ENCODE peak calls at places on chromosome 5, in six cellular contexts. I is keratinocyte, T is colonic mucosa, Q is lower lobe of right lung, G is stomach, P is natural killer cell. U is an unnamed sample.

GRCh38 chr5:80864706-80865435 is 95.3 kb upstream of the RASGRF2 start:
- DNase-seq in I (no peak), T (no peak), Q (no peak), G (no peak), P (no peak), U (no peak)

GRCh38 chr5:447501-447900 is 4.5 kb downstream of the EXOC3 start:
- DNase-seq in I (no peak), T (no peak), Q (no peak), G (no peak), P (no peak), U (no peak)

GRCh38 chr5:92729088-92729487 is 851.9 kb downstream of the NR2F1-AS1 start:
- DNase-seq in I (no peak), T (no peak), Q (no peak), G (no peak), P (no peak), U (no peak)

GRCh38 chr5:14628346-14628745 is 36.2 kb upstream of the OTULIN start:
- DNase-seq in I (peak), T (peak), Q (no peak), G (no peak), P (no peak), U (no peak)

GRCh38 chr5:14305045-14305444 is 161.9 kb downstream of the TRIO start:
- DNase-seq in I (peak), T (no peak), Q (no peak), G (no peak), P (no peak), U (no peak)

GRCh38 chr5:181204561-181205401 is at the start of gene TRIM7:
- DNase-seq in I (no peak), T (peak), Q (peak), G (peak), P (no peak), U (no peak)

GRCh38 chr5:177392765-177393164 is 7.7 kb downstream of the PFN3 start:
- DNase-seq in I (no peak), T (no peak), Q (no peak), G (no peak), P (no peak), U (no peak)

GRCh38 chr5:178296066-178296465 is 63.5 kb upstream of the PHYKPL start:
- DNase-seq in I (no peak), T (no peak), Q (peak), G (no peak), P (no peak), U (no peak)

GRCh38 chr5:107470007-107470582 is 200.6 kb downstream of the EFNA5 start:
- DNase-seq in I (no peak), T (no peak), Q (no peak), G (no peak), P (no peak), U (no peak)

GRCh38 chr5:30401479-30402058 is 791.9 kb upstream of the CDH6 start:
- DNase-seq in I (no peak), T (peak), Q (no peak), G (peak), P (no peak), U (no peak)

GRCh38 chr5:157166494-157167218 is 592 bp upstream of the GARIN3 start:
- DNase-seq in I (no peak), T (no peak), Q (no peak), G (no peak), P (no peak), U (no peak)

GRCh38 chr5:1445313-1445894 is at the start of gene SLC6A3:
- DNase-seq in I (no peak), T (peak), Q (no peak), G (peak), P (no peak), U (peak)

GRCh38 chr5:2005101-2006041 is 122.6 kb upstream of the IRX4 start:
- DNase-seq in I (no peak), T (no peak), Q (no peak), G (no peak), P (no peak), U (no peak)

GRCh38 chr5:115573133-115573532 is 28.6 kb upstream of the FEM1C start:
- DNase-seq in I (no peak), T (no peak), Q (no peak), G (no peak), P (no peak), U (no peak)

GRCh38 chr5:41527201-41527779 is 16.9 kb upstream of the PLCXD3 start:
- DNase-seq in I (no peak), T (no peak), Q (no peak), G (no peak), P (no peak), U (no peak)

GRCh38 chr5:141916522-141916921 is 7.1 kb upstream of the DELE1 start:
- DNase-seq in I (no peak), T (no peak), Q (no peak), G (no peak), P (no peak), U (no peak)

GRCh38 chr5:30959238-30959637 is 234.2 kb upstream of the CDH6 start:
- DNase-seq in I (no peak), T (no peak), Q (no peak), G (no peak), P (no peak), U (no peak)

GRCh38 chr5:77086611-77087483 is at the start of gene ZBED3:
- DNase-seq in I (no peak), T (peak), Q (peak), G (peak), P (peak), U (peak)

GRCh38 chr5:128736567-128736966 is 198.5 kb upstream of the FBN2 start:
- DNase-seq in I (no peak), T (peak), Q (no peak), G (no peak), P (no peak), U (no peak)

GRCh38 chr5:38104497-38105230 is 153.7 kb upstream of the EGFLAM start:
- DNase-seq in I (no peak), T (no peak), Q (no peak), G (no peak), P (no peak), U (no peak)

GRCh38 chr5:68258531-68258930 is 43.0 kb downstream of the PIK3R1 start:
- DNase-seq in I (no peak), T (no peak), Q (no peak), G (no peak), P (no peak), U (no peak)

GRCh38 chr5:37477426-37477825 is 98.3 kb downstream of the WDR70 start:
- DNase-seq in I (no peak), T (no peak), Q (no peak), G (no peak), P (no peak), U (no peak)

GRCh38 chr5:81724108-81724507 is 26.8 kb downstream of the SSBP2 start:
- DNase-seq in I (no peak), T (no peak), Q (no peak), G (no peak), P (no peak), U (no peak)

DNA sequence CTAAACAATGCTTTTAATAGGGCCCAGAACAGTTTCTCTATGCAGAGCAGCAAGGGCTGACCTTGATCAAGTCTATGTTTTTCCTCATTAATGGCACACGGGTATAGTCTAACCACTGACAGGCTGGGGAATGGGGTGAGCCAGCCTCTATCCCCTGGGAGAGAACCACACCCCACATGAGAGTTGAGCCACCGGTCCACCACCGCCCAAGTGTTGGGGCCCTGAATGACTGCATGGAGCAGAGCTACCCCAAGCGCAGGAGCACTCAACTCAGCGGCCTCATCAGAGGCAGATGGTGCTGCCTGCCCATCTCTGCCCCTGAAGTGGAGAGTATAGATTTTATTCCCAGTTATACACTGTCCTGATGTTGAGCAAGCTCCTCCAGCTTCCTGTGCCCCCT is 247.9 kb upstream of the IRX1 start:
- DNase-seq in I (no peak), T (peak), Q (no peak), G (peak), P (no peak), U (peak)
- TF ChIP-seq CTCF in I (no peak), T (no peak), Q (no peak), G (no peak), P (no peak), U (no peak)

GRCh38 chr5:45225571-45226031 is 416.9 kb downstream of the MRPS30 start:
- DNase-seq in I (no peak), T (no peak), Q (no peak), G (no peak), P (no peak), U (no peak)
- TF ChIP-seq CTCF in I (no peak), T (no peak), Q (no peak), G (no peak), P (no peak), U (no peak)

DNA sequence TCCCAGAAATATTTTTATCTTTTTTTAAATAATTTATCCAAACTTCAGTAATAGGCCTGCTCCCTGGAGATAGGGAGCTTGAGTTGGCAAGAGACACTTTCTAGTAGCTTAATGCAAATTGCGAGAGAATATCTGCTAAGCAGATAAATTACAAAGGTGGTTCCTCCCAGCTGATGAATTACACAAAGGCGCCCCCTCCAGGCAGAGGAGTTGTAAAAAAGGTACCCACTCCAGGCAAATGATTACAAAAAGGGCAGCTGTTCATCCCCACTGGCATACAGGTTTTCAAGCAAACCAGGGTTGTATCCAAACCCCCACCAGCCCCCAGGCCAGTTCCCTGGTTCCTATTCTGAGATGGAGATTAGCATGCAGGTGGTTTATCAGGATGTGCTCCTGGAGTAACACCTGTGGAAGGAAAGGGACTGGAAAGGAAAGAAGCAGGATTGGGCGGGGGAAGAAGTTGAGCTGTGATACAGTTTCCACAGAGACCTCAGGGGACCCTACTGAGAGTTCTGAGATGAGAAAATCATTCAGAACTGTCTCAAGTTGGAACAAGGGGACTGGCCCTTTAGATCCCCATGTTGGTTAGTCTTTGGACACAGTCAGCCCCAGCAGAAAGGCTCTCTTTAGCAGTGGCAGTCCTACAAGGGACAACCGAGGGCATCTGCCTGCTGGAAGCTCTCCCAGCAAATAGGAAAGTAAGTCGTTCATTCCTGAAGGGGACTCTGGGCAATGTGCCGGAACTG is 25.5 kb downstream of the ESM1 start:
- DNase-seq in I (no peak), T (no peak), Q (no peak), G (peak), P (no peak), U (no peak)
- TF ChIP-seq CTCF in I (peak), T (no peak), Q (no peak), G (peak), P (peak), U (peak)

GRCh38 chr5:122498163-122498562 is 186.1 kb downstream of the SNCAIP start:
- DNase-seq in I (no peak), T (no peak), Q (no peak), G (no peak), P (no peak), U (no peak)
- TF ChIP-seq CTCF in I (no peak), T (no peak), Q (no peak), G (no peak), P (no peak), U (peak)

DNA sequence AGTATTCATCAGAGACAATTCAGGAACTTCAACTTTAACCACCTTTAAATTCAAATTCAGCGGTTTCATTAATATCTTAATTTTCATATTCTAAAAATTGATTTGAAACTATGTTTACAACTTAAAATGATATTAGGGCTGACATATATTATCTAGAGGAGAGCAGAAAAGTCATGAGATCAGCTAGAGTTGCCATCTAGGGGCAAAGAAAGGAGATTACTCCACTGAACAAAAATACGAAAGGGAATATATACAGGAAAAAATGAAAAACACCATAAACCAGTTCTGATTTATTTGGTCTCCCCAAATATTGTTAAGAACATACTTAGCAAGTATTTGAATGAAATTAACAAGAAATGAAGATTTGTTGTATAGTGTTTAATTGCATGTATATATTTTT is 946.3 kb downstream of the DTWD2 start:
- DNase-seq in I (no peak), T (no peak), Q (no peak), G (no peak), P (no peak), U (no peak)
- TF ChIP-seq CTCF in I (no peak), T (no peak), Q (no peak), G (no peak), P (no peak), U (peak)

DNA sequence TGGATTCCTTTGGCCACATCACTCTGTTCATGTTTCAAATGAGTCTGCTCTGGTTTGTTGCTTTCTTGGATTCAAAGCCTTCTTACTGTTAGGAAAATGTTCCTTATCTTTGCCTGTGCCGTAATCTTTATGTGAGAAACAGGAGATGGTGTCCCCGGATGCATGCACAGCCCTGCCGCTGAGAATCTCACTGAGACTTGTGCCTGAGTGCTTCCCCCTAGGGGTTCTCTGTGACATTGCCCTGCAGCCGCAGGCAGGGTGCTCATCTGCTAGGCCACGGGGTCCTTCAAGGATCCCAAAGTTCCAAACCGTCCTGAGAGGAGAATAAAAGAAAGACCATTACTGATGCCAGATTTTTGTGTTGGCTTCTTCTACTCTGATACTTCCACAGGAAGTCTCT is 81.4 kb upstream of the ANKRD55 start:
- DNase-seq in I (no peak), T (no peak), Q (no peak), G (no peak), P (peak), U (no peak)
- TF ChIP-seq CTCF in I (peak), T (no peak), Q (peak), G (no peak), P (peak), U (peak)

GRCh38 chr5:91645347-91645746 is 262.2 kb upstream of the ARRDC3 start:
- DNase-seq in I (no peak), T (no peak), Q (no peak), G (no peak), P (no peak), U (no peak)

GRCh38 chr5:91643796-91644195 is 260.7 kb upstream of the ARRDC3 start:
- DNase-seq in I (no peak), T (no peak), Q (no peak), G (no peak), P (no peak), U (no peak)

GRCh38 chr5:91639744-91640143 is 256.6 kb upstream of the ARRDC3 start:
- DNase-seq in I (no peak), T (no peak), Q (no peak), G (no peak), P (no peak), U (no peak)

GRCh38 chr5:91642592-91642991 is 259.5 kb upstream of the ARRDC3 start:
- DNase-seq in I (no peak), T (no peak), Q (no peak), G (no peak), P (no peak), U (no peak)

GRCh38 chr5:91641730-91642350 is 258.7 kb upstream of the ARRDC3 start:
- DNase-seq in I (no peak), T (no peak), Q (no peak), G (no peak), P (no peak), U (no peak)
- TF ChIP-seq CTCF in I (no peak), T (peak), Q (peak), G (peak), P (peak), U (peak)

DNA sequence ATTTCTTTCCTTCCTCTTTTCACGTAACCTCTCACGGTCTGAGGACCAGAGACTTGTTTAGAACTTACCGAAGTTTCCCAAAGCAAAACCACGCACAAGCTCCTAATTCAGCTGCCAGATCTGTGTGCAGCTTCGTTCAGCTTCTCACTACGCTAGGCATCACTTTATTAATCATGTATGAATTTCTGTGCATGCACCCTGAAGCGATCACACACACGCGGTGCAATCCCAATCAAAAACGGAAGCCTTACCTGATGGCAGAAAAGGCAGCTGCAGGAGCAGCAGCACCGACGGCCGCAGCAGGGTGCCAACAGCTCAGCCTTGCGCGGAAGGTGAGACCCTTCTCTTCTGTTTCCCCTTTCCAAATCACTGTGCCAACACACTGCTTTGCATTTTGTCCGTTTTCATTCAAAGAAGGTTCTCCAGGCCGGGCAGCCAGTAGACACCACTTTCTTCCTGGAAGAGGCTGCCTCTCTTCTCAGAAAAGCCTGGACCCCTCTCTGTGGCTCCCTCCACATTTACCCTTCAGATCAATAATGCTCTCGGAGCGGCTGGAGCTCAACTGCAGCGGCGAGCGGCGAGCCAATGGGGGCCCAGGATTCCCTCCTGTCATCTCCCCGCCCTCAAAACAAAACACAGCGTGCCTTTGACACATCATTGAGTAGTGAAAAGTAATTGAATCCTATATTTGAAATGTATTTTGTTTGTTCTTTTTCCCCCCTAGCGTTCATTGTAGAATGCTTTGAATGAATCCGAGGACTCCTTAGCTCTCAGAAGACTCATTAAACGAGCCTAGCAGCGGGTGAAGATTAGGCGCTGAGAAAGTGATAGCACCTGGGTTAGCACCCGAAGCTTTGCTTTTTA is at the start of gene CDH12:
- DNase-seq in I (no peak), T (no peak), Q (no peak), G (no peak), P (no peak), U (no peak)
- TF ChIP-seq CTCF in I (no peak), T (no peak), Q (no peak), G (no peak), P (no peak), U (peak)

DNA sequence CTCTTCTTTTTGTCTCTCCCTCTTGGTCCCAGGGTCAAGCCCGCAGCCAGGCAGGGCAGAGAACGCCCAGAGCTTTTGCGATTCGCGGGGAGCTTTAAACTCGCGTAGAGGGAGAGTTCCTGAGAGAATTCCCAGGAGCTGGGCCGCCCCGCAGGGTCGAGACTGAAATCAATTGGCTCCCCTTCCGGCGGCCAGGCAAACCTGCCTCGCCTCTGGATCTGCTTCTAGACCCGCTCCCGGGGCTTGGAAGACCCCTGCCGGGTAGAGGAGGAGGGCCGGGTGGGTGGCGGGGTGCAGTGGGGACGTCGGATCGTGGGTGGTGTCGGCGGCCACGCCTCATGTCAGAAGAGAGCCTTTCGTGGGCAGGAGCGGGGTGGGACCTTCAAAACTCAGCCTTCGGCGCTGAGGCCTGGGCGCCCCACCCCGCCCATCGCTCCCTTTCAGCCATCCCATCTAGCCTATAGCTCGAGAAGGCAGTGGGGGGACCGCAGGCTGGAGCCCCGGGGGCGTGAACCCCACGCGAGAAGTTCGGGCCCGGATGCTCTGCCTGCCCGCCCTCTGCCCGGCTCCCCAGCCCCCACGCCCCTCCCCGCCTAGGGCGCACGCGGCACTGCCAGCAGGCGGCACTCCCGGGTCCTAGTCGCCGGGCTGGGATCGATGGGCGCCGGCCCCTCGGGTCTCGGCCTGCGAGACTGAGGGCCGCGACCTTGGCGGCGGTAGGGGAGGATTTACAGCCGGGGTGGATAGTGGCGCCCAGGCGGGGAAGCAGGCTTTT is 6.1 kb downstream of the PRDM6 start:
- DNase-seq in I (no peak), T (no peak), Q (no peak), G (no peak), P (no peak), U (no peak)
- TF ChIP-seq CTCF in I (no peak), T (no peak), Q (no peak), G (no peak), P (no peak), U (peak)

DNA sequence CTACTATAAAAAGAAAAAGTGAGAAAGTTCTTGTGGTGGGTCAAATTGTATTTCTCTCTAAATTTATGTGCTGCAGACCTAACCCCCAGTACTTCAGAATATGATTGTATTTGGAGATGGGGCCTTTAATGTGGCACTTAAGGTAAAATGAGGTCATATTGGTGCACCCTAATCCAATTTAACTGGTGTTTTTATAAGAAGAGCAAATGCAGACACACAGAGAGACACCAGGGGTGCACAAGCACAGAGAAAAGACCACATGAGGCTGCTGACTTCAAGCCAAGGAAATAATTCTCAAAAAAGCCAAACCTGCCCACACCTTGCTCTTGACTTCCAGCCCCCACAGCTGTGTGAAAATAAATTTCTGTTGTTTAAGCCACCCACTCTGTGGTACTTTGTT is 80.2 kb upstream of the HTR4 start:
- DNase-seq in I (no peak), T (no peak), Q (no peak), G (no peak), P (no peak), U (no peak)
- TF ChIP-seq CTCF in I (no peak), T (no peak), Q (no peak), G (no peak), P (no peak), U (no peak)